ENCODE peak calls at places on chromosome 9, in six cellular contexts. K is CD8-positive, alpha-beta memory T cell; O is testis; B is neuronal stem cell; P is heart left ventricle; F is lower lobe of right lung. H is an unnamed sample.

GRCh38 chr9:99690573-99690972 is 131.1 kb upstream of the NR4A3 start:
- DNase-seq in K (no peak), O (no peak), B (no peak), P (no peak), F (no peak), H (peak; percentile 48)

GRCh38 chr9:133715295-133715865 is 22.8 kb downstream of the SARDH start:
- DNase-seq in K (no peak), O (no peak), B (no peak), P (peak; percentile 83), F (no peak), H (peak; percentile 59)

GRCh38 chr9:81848472-81848871 is 79.8 kb upstream of the SPATA31D4 start:
- DNase-seq in K (no peak), O (no peak), B (no peak), P (no peak), F (no peak), H (no peak)

GRCh38 chr9:95836072-95836471 is 39.4 kb upstream of the ERCC6L2 start:
- DNase-seq in K (no peak), O (no peak), B (no peak), P (no peak), F (no peak), H (no peak)

GRCh38 chr9:134307223-134307600 is 19.0 kb upstream of the RXRA start:
- DNase-seq in K (no peak), O (no peak), B (no peak), P (peak; percentile 26), F (peak; percentile 15), H (peak; percentile 10)

GRCh38 chr9:34380034-34380510 is 3.4 kb upstream of the MYORG start:
- DNase-seq in K (no peak), O (peak; percentile 21), B (peak; percentile 29), P (no peak), F (peak; percentile 54), H (no peak)

GRCh38 chr9:133114451-133114885 is 6.6 kb downstream of the RALGDS start:
- DNase-seq in K (no peak), O (no peak), B (no peak), P (peak; percentile 81), F (peak; percentile 55), H (peak; percentile 88)

GRCh38 chr9:100714372-100715099 is 136.7 kb downstream of the CAVIN4 start:
- DNase-seq in K (peak; percentile 16), O (peak; percentile 79), B (peak; percentile 78), P (no peak), F (no peak), H (no peak)

GRCh38 chr9:35650341-35651158 is at the start of gene SIT1:
- DNase-seq in K (no peak), O (no peak), B (no peak), P (no peak), F (no peak), H (no peak)

GRCh38 chr9:105415344-105415980 is 32.4 kb upstream of the FSD1L start:
- DNase-seq in K (peak; percentile 33), O (peak; percentile 80), B (peak; percentile 79), P (no peak), F (no peak), H (no peak)

GRCh38 chr9:114356792-114357191 is 27.1 kb downstream of the ORM2 start:
- DNase-seq in K (no peak), O (no peak), B (no peak), P (no peak), F (no peak), H (no peak)
- H3K27ac ChIP-seq in K (no peak overlapping the region), O (no peak overlapping the region), B (no peak overlapping the region), P (no peak overlapping the region), F (no peak overlapping the region), H (no peak overlapping the region)

DNA sequence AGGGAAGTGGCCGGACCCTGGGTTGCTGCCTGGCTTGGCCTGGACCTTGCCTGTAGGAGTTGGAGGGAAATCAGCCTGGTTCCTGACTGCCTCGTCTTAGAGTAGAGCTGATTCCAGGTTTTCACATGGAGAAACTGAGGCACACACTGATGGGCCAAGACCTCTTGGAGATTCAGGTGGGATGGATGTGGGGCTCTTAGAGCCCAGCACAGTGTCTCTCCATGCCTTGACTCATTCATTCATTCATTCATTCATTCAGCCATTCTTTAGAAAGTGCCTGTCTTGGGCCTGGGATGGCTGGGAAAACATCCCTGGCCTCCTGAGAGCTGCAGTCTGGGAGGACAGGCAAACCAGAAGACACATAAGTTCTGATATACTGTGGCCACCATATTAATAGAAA is 2.2 kb downstream of the LRRC8A start:
- DNase-seq in K (no peak), O (no peak), B (no peak), P (no peak), F (no peak), H (no peak)
- H3K4me3 ChIP-seq in K (no peak overlapping the region), O (no peak overlapping the region), B (no peak overlapping the region), P (no peak overlapping the region), F (peak overlapping the region; percentile 96), H (peak overlapping the region; percentile 93)

GRCh38 chr9:97753975-97754374 is 56.8 kb upstream of the XPA start:
- DNase-seq in K (no peak), O (no peak), B (no peak), P (no peak), F (no peak), H (no peak)

GRCh38 chr9:97753364-97753763 is 56.2 kb upstream of the XPA start:
- DNase-seq in K (no peak), O (no peak), B (no peak), P (no peak), F (no peak), H (no peak)

GRCh38 chr9:97749928-97750327 is 52.8 kb upstream of the XPA start:
- DNase-seq in K (no peak), O (no peak), B (no peak), P (no peak), F (no peak), H (no peak)

GRCh38 chr9:97751510-97751909 is 54.4 kb upstream of the XPA start:
- DNase-seq in K (no peak), O (no peak), B (no peak), P (no peak), F (no peak), H (no peak)

GRCh38 chr9:97752274-97752673 is 55.1 kb upstream of the XPA start:
- DNase-seq in K (no peak), O (no peak), B (no peak), P (no peak), F (no peak), H (no peak)
- H3K27me3 ChIP-seq in K (no peaks in the 10 kb centered on the region), O (no peaks in the 10 kb centered on the region), B (peaks cover 13% of the 10 kb centered on the region), P (no peaks in the 10 kb centered on the region), F (no peaks in the 10 kb centered on the region), H (no peaks in the 10 kb centered on the region)

GRCh38 chr9:136342191-136343120 is 15.1 kb downstream of the GPSM1 start:
- DNase-seq in K (peak; percentile 31), O (peak; percentile 93), B (peak; percentile 94), P (peak; percentile 93), F (peak; percentile 89), H (peak; percentile 73)
- H3K27ac ChIP-seq in K (peak overlapping the region; percentile 51), O (peak overlapping the region; percentile 65), B (peak overlapping the region; percentile 68), P (peak overlapping the region; percentile 93), F (peak overlapping the region; percentile 72), H (no peak overlapping the region)